ENCODE peak calls at places on chromosomes 12 and 14, in four cellular contexts. One of them, this sample, is unnamed.

GRCh38 chr14:76770521-76771431 is 9.5 kb downstream of the VASH1 start:
- DNase-seq in neural crest cell: no peak
- DNase-seq in progenitor cell of endocrine pancreas: no peak
- DNase-seq in IMR-90: no peak
- DNase-seq in this sample: no peak

GRCh38 chr12:124499873-124500231 is 67.6 kb downstream of the NCOR2 start:
- DNase-seq in progenitor cell of endocrine pancreas: no peak
- DNase-seq in IMR-90: no peak
- DNase-seq in neural crest cell: no peak
- DNase-seq in this sample: no peak

GRCh38 chr12:71576546-71576945 is 87.1 kb downstream of the ZFC3H1 start:
- DNase-seq in progenitor cell of endocrine pancreas: no peak
- DNase-seq in neural crest cell: no peak
- DNase-seq in IMR-90: no peak
- DNase-seq in this sample: no peak

GRCh38 chr14:67630186-67630585 is 10.5 kb downstream of the ARG2 start:
- DNase-seq in neural crest cell: no peak
- DNase-seq in IMR-90: no peak
- DNase-seq in progenitor cell of endocrine pancreas: no peak
- DNase-seq in this sample: no peak

GRCh38 chr14:33938131-33938949 is 12.5 kb downstream of the EGLN3 start:
- DNase-seq in neural crest cell: peak; percentile 14
- DNase-seq in progenitor cell of endocrine pancreas: no peak
- DNase-seq in IMR-90: no peak
- DNase-seq in this sample: no peak

GRCh38 chr14:28303248-28303647 is 463.3 kb upstream of the FOXG1 start:
- DNase-seq in IMR-90: no peak
- DNase-seq in progenitor cell of endocrine pancreas: no peak
- DNase-seq in neural crest cell: no peak
- DNase-seq in this sample: no peak

GRCh38 chr12:131863711-131864396 is 30.6 kb upstream of the ULK1 start:
- DNase-seq in IMR-90: no peak
- DNase-seq in progenitor cell of endocrine pancreas: no peak
- DNase-seq in neural crest cell: no peak
- DNase-seq in this sample: no peak

GRCh38 chr14:88359500-88359899 is 26.0 kb upstream of the SPATA7 start:
- DNase-seq in neural crest cell: no peak
- DNase-seq in progenitor cell of endocrine pancreas: no peak
- DNase-seq in IMR-90: no peak
- DNase-seq in this sample: no peak

GRCh38 chr14:100900837-100901390 is 2.6 kb downstream of the RTL1 start:
- DNase-seq in IMR-90: no peak
- DNase-seq in progenitor cell of endocrine pancreas: peak; percentile 52
- DNase-seq in neural crest cell: peak; percentile 66
- DNase-seq in this sample: no peak

GRCh38 chr12:30694412-30694955 is 1.2 kb downstream of the IPO8 start:
- DNase-seq in progenitor cell of endocrine pancreas: no peak
- DNase-seq in IMR-90: peak; percentile 22
- DNase-seq in neural crest cell: no peak
- DNase-seq in this sample: no peak

GRCh38 chr14:61559641-61560201 is 135.6 kb upstream of the HIF1A start:
- DNase-seq in IMR-90: no peak
- DNase-seq in neural crest cell: no peak
- DNase-seq in progenitor cell of endocrine pancreas: no peak
- DNase-seq in this sample: no peak

GRCh38 chr14:75858375-75858774 is 123.4 kb downstream of the TGFB3 start:
- DNase-seq in IMR-90: no peak
- DNase-seq in neural crest cell: no peak
- DNase-seq in progenitor cell of endocrine pancreas: no peak
- DNase-seq in this sample: no peak

GRCh38 chr14:55412686-55413085 is 1.1 kb upstream of the ATG14 start:
- DNase-seq in neural crest cell: no peak
- DNase-seq in progenitor cell of endocrine pancreas: no peak
- DNase-seq in IMR-90: no peak
- DNase-seq in this sample: no peak

GRCh38 chr12:13211859-13212664 is 15.5 kb downstream of the EMP1 start:
- DNase-seq in IMR-90: peak; percentile 71
- DNase-seq in progenitor cell of endocrine pancreas: peak; percentile 61
- DNase-seq in neural crest cell: peak; percentile 68
- DNase-seq in this sample: peak; percentile 31

GRCh38 chr12:15534322-15534721 is 212.0 kb downstream of the PTPRO start:
- DNase-seq in progenitor cell of endocrine pancreas: no peak
- DNase-seq in neural crest cell: no peak
- DNase-seq in IMR-90: peak; percentile 47
- DNase-seq in this sample: no peak

GRCh38 chr12:94779520-94779919 is 129.2 kb upstream of the TMCC3 start:
- DNase-seq in progenitor cell of endocrine pancreas: no peak
- DNase-seq in IMR-90: peak; percentile 26
- DNase-seq in neural crest cell: no peak
- DNase-seq in this sample: no peak

GRCh38 chr14:63203618-63204406 is 431 bp upstream of the RHOJ start:
- DNase-seq in progenitor cell of endocrine pancreas: peak; percentile 20
- DNase-seq in IMR-90: peak; percentile 99
- DNase-seq in neural crest cell: peak; percentile 55
- DNase-seq in this sample: no peak

GRCh38 chr12:26044007-26044394 is 80.8 kb downstream of the BHLHE41 start:
- DNase-seq in IMR-90: peak; percentile 51
- DNase-seq in neural crest cell: no peak
- DNase-seq in progenitor cell of endocrine pancreas: no peak
- DNase-seq in this sample: no peak

GRCh38 chr14:77000340-77001235 is 27.9 kb downstream of the IRF2BPL start:
- DNase-seq in IMR-90: peak; percentile 79
- DNase-seq in progenitor cell of endocrine pancreas: no peak
- DNase-seq in neural crest cell: no peak
- DNase-seq in this sample: no peak

GRCh38 chr12:20601668-20602280 is 93.4 kb upstream of the SLCO1C1 start:
- DNase-seq in IMR-90: peak; percentile 73
- DNase-seq in progenitor cell of endocrine pancreas: no peak
- DNase-seq in neural crest cell: no peak
- DNase-seq in this sample: no peak

GRCh38 chr12:117007618-117008017 is 91.6 kb downstream of the TESC start:
- DNase-seq in neural crest cell: no peak
- DNase-seq in IMR-90: no peak
- DNase-seq in progenitor cell of endocrine pancreas: no peak
- DNase-seq in this sample: no peak

GRCh38 chr14:72810201-72810600 is 83.7 kb downstream of the DPF3 start:
- DNase-seq in neural crest cell: no peak
- DNase-seq in progenitor cell of endocrine pancreas: no peak
- DNase-seq in IMR-90: no peak
- DNase-seq in this sample: no peak

GRCh38 chr14:63726499-63726898 is 1.4 kb downstream of the SGPP1 start:
- DNase-seq in IMR-90: no peak
- DNase-seq in progenitor cell of endocrine pancreas: no peak
- DNase-seq in neural crest cell: no peak
- DNase-seq in this sample: no peak

GRCh38 chr12:87812030-87812429 is 217.2 kb downstream of the C12orf50 start:
- DNase-seq in IMR-90: peak; percentile 54
- DNase-seq in neural crest cell: no peak
- DNase-seq in progenitor cell of endocrine pancreas: no peak
- DNase-seq in this sample: no peak

GRCh38 chr12:39618701-39619100 is 902 bp downstream of the ABCD2 start:
- DNase-seq in neural crest cell: no peak
- DNase-seq in progenitor cell of endocrine pancreas: no peak
- DNase-seq in IMR-90: no peak
- DNase-seq in this sample: no peak

GRCh38 chr12:49580572-49581535 is 12.9 kb upstream of the MCRS1 start:
- DNase-seq in neural crest cell: peak; percentile 86
- DNase-seq in IMR-90: peak; percentile 77
- DNase-seq in progenitor cell of endocrine pancreas: peak; percentile 81
- DNase-seq in this sample: no peak

GRCh38 chr12:39605501-39605900 is 14.1 kb downstream of the ABCD2 start:
- DNase-seq in neural crest cell: no peak
- DNase-seq in IMR-90: no peak
- DNase-seq in progenitor cell of endocrine pancreas: no peak
- DNase-seq in this sample: no peak

GRCh38 chr12:92974759-92975158 is 45.7 kb upstream of the EEA1 start:
- DNase-seq in neural crest cell: no peak
- DNase-seq in progenitor cell of endocrine pancreas: no peak
- DNase-seq in IMR-90: no peak
- DNase-seq in this sample: no peak
- TF ChIP-seq CTCF in neural crest cell: no peak
- TF ChIP-seq CTCF in progenitor cell of endocrine pancreas: no peak
- TF ChIP-seq CTCF in IMR-90: no peak
- TF ChIP-seq CTCF in this sample: no peak

GRCh38 chr14:71467419-71467818 is 464.8 kb upstream of the RGS6 start:
- DNase-seq in IMR-90: no peak
- DNase-seq in neural crest cell: no peak
- DNase-seq in progenitor cell of endocrine pancreas: no peak
- DNase-seq in this sample: no peak
- TF ChIP-seq CTCF in IMR-90: no peak
- TF ChIP-seq CTCF in neural crest cell: no peak
- TF ChIP-seq CTCF in progenitor cell of endocrine pancreas: no peak
- TF ChIP-seq CTCF in this sample: no peak

GRCh38 chr12:1630081-1630826 is 1.2 kb downstream of the WNT5B start:
- DNase-seq in neural crest cell: peak; percentile 15
- DNase-seq in progenitor cell of endocrine pancreas: no peak
- DNase-seq in IMR-90: no peak
- DNase-seq in this sample: peak; percentile 37
- TF ChIP-seq CTCF in neural crest cell: peak; percentile 42
- TF ChIP-seq CTCF in progenitor cell of endocrine pancreas: peak; percentile 45
- TF ChIP-seq CTCF in IMR-90: no peak
- TF ChIP-seq CTCF in this sample: no peak

GRCh38 chr14:26389646-26390508 is 208.0 kb downstream of the NOVA1 start:
- DNase-seq in progenitor cell of endocrine pancreas: no peak
- DNase-seq in IMR-90: peak; percentile 4
- DNase-seq in neural crest cell: no peak
- DNase-seq in this sample: no peak

GRCh38 chr14:26392498-26392897 is 205.3 kb downstream of the NOVA1 start:
- DNase-seq in progenitor cell of endocrine pancreas: no peak
- DNase-seq in neural crest cell: no peak
- DNase-seq in IMR-90: no peak
- DNase-seq in this sample: no peak

GRCh38 chr14:26398616-26399015 is 199.2 kb downstream of the NOVA1 start:
- DNase-seq in IMR-90: no peak
- DNase-seq in neural crest cell: no peak
- DNase-seq in progenitor cell of endocrine pancreas: no peak
- DNase-seq in this sample: no peak

GRCh38 chr14:26395726-26396125 is 202.1 kb downstream of the NOVA1 start:
- DNase-seq in progenitor cell of endocrine pancreas: no peak
- DNase-seq in IMR-90: no peak
- DNase-seq in neural crest cell: no peak
- DNase-seq in this sample: no peak

GRCh38 chr14:26394114-26394855 is 203.5 kb downstream of the NOVA1 start:
- DNase-seq in neural crest cell: no peak
- DNase-seq in progenitor cell of endocrine pancreas: no peak
- DNase-seq in IMR-90: peak; percentile 12
- DNase-seq in this sample: no peak
- TF ChIP-seq CTCF in neural crest cell: peak; percentile 51
- TF ChIP-seq CTCF in progenitor cell of endocrine pancreas: peak; percentile 15
- TF ChIP-seq CTCF in IMR-90: peak; percentile 46
- TF ChIP-seq CTCF in this sample: no peak

DNA sequence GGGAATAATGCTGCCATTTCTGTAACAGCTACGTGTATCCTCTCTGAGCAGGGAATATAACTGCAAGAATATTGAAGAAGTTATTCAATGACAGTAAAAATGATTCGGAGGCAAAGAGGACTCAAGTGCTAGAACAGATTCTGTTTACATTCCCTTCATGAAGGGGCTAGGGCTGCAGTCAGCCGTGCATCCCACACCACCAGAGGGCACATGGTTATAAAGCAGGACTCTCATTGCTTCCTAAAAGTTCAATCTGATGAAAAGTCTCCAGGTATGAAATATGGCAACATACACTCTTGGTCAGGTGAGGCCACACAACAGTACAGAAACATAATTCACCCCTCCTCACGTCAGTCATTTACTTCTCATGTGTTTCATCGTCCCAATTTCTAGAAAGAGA is 34.0 kb downstream of the TCHP start:
- DNase-seq in neural crest cell: no peak
- DNase-seq in IMR-90: peak; percentile 52
- DNase-seq in progenitor cell of endocrine pancreas: no peak
- DNase-seq in this sample: no peak
- TF ChIP-seq CTCF in neural crest cell: peak; percentile 37
- TF ChIP-seq CTCF in IMR-90: peak; percentile 55
- TF ChIP-seq CTCF in progenitor cell of endocrine pancreas: peak; percentile 37
- TF ChIP-seq CTCF in this sample: no peak

DNA sequence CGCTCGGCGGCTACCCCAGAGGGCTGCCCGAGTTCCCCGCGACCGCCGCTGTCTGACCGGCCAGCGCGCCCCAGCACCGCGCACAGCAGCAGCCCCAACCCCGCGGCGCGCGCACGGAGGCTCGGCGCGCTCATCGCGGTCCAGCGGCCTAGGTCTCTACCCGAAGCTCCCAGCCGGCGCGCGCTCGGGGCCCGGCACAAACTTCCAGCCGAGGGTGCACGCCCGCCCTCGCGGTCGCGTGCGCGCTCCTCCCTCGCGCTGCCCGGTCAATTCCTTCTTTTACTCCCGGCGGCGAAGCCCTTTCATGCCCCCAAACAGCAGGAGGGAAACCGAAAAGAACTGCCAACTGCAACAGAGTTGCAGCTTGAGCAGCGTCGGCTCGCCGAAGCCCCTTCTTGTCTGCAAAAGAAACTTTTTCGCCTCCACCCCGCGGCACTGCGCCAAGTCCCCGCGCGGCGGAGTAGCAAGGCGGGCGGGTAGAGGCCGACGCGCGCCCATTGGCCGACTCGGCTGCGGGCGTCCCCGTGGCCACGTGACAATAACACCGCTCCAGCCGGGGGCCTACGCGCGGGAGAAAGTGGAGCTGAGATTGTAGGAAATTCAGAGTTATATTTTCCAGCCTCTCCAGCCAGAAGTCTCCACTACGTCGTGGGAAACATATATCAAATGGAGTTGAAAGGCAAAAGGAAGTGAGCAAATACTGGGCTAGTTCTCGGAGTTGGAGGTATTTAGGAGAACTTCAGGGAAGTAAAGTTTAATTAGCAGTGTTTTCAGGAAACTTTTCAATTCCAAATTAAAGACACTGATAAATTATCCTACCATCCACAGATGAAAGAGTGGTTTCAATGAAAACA is at the start of gene LRIG3:
- DNase-seq in neural crest cell: peak; percentile 76
- DNase-seq in progenitor cell of endocrine pancreas: peak; percentile 73
- DNase-seq in IMR-90: peak; percentile 89
- DNase-seq in this sample: no peak
- TF ChIP-seq CTCF in neural crest cell: peak; percentile 50
- TF ChIP-seq CTCF in progenitor cell of endocrine pancreas: peak; percentile 48
- TF ChIP-seq CTCF in IMR-90: peak; percentile 1
- TF ChIP-seq CTCF in this sample: no peak

GRCh38 chr12:66120477-66120876 is 10.1 kb downstream of the LLPH start:
- DNase-seq in IMR-90: no peak
- DNase-seq in progenitor cell of endocrine pancreas: no peak
- DNase-seq in neural crest cell: no peak
- DNase-seq in this sample: no peak
- TF ChIP-seq CTCF in IMR-90: peak; percentile 15
- TF ChIP-seq CTCF in progenitor cell of endocrine pancreas: no peak
- TF ChIP-seq CTCF in neural crest cell: peak; percentile 14
- TF ChIP-seq CTCF in this sample: no peak

GRCh38 chr14:71103662-71104484 is 196.6 kb downstream of the PCNX1 start:
- DNase-seq in IMR-90: peak; percentile 80
- DNase-seq in neural crest cell: no peak
- DNase-seq in progenitor cell of endocrine pancreas: no peak
- DNase-seq in this sample: no peak
- TF ChIP-seq CTCF in IMR-90: peak; percentile 83
- TF ChIP-seq CTCF in neural crest cell: peak; percentile 95
- TF ChIP-seq CTCF in progenitor cell of endocrine pancreas: peak; percentile 88
- TF ChIP-seq CTCF in this sample: peak; percentile 94

This sample was measured in activated B cell treated with CpG ODN at 0.5 μM for 24 hours.